ENCODE peak calls at places on chromosomes 13 and 19, in six cellular contexts. One of them, this sample, is unnamed.

GRCh38 chr13:111904166-111904565 is 162.8 kb upstream of the SOX1 start:
- DNase-seq in endothelial cell: no peak
- DNase-seq in type B pancreatic cell: peak; percentile 31
- DNase-seq in heart right ventricle: no peak
- DNase-seq in lower leg skin: peak; percentile 57
- DNase-seq in GM20000: no peak
- DNase-seq in this sample: no peak

GRCh38 chr19:28700176-28700575 is 512.8 kb downstream of the UQCRFS1 start:
- DNase-seq in lower leg skin: no peak
- DNase-seq in heart right ventricle: no peak
- DNase-seq in GM20000: no peak
- DNase-seq in type B pancreatic cell: no peak
- DNase-seq in endothelial cell: no peak
- DNase-seq in this sample: peak; percentile 13

GRCh38 chr13:52851153-52851962 is 2.9 kb upstream of the PCDH8 start:
- DNase-seq in lower leg skin: no peak
- DNase-seq in GM20000: peak; percentile 69
- DNase-seq in type B pancreatic cell: no peak
- DNase-seq in endothelial cell: peak; percentile 46
- DNase-seq in heart right ventricle: peak; percentile 29
- DNase-seq in this sample: no peak

GRCh38 chr19:47006496-47006895 is 13.1 kb upstream of the NPAS1 start:
- DNase-seq in lower leg skin: no peak
- DNase-seq in GM20000: no peak
- DNase-seq in type B pancreatic cell: no peak
- DNase-seq in heart right ventricle: no peak
- DNase-seq in endothelial cell: no peak
- DNase-seq in this sample: no peak

GRCh38 chr13:64753606-64754005 is 2476.5 kb downstream of the PCDH9 start:
- DNase-seq in type B pancreatic cell: no peak
- DNase-seq in GM20000: no peak
- DNase-seq in lower leg skin: no peak
- DNase-seq in endothelial cell: no peak
- DNase-seq in heart right ventricle: no peak
- DNase-seq in this sample: no peak

GRCh38 chr13:114282143-114282685 is 813 bp downstream of the UPF3A start:
- DNase-seq in endothelial cell: peak; percentile 42
- DNase-seq in lower leg skin: peak; percentile 88
- DNase-seq in heart right ventricle: peak; percentile 39
- DNase-seq in GM20000: peak; percentile 85
- DNase-seq in type B pancreatic cell: peak; percentile 74
- DNase-seq in this sample: no peak

GRCh38 chr13:41822560-41822959 is 138.3 kb downstream of the VWA8 start:
- DNase-seq in lower leg skin: no peak
- DNase-seq in heart right ventricle: no peak
- DNase-seq in type B pancreatic cell: no peak
- DNase-seq in endothelial cell: no peak
- DNase-seq in GM20000: no peak
- DNase-seq in this sample: no peak

GRCh38 chr13:43239441-43239840 is 216.1 kb downstream of the DNAJC15 start:
- DNase-seq in heart right ventricle: no peak
- DNase-seq in type B pancreatic cell: no peak
- DNase-seq in lower leg skin: no peak
- DNase-seq in endothelial cell: no peak
- DNase-seq in GM20000: no peak
- DNase-seq in this sample: no peak

GRCh38 chr19:33767898-33768413 is 28.7 kb upstream of the KCTD15 start:
- DNase-seq in type B pancreatic cell: peak; percentile 85
- DNase-seq in lower leg skin: no peak
- DNase-seq in heart right ventricle: no peak
- DNase-seq in GM20000: no peak
- DNase-seq in endothelial cell: peak; percentile 91
- DNase-seq in this sample: no peak

GRCh38 chr13:73958657-73959397 is 175.4 kb downstream of the KLF12 start:
- DNase-seq in heart right ventricle: no peak
- DNase-seq in endothelial cell: no peak
- DNase-seq in GM20000: no peak
- DNase-seq in type B pancreatic cell: no peak
- DNase-seq in lower leg skin: no peak
- DNase-seq in this sample: no peak

GRCh38 chr13:51981355-51981754 is 29.9 kb downstream of the ATP7B start:
- DNase-seq in type B pancreatic cell: no peak
- DNase-seq in GM20000: no peak
- DNase-seq in endothelial cell: no peak
- DNase-seq in lower leg skin: no peak
- DNase-seq in heart right ventricle: no peak
- DNase-seq in this sample: no peak

GRCh38 chr19:49863935-49864320 is 3.4 kb downstream of the PNKP start:
- DNase-seq in GM20000: no peak
- DNase-seq in heart right ventricle: no peak
- DNase-seq in endothelial cell: no peak
- DNase-seq in lower leg skin: no peak
- DNase-seq in type B pancreatic cell: no peak
- DNase-seq in this sample: no peak

GRCh38 chr19:6514926-6515325 is 12.8 kb upstream of the TUBB4A start:
- DNase-seq in GM20000: no peak
- DNase-seq in heart right ventricle: no peak
- DNase-seq in type B pancreatic cell: no peak
- DNase-seq in endothelial cell: no peak
- DNase-seq in lower leg skin: no peak
- DNase-seq in this sample: no peak
- TF ChIP-seq CTCF in GM20000: no peak
- TF ChIP-seq CTCF in heart right ventricle: no peak
- TF ChIP-seq CTCF in type B pancreatic cell: no peak
- TF ChIP-seq CTCF in endothelial cell: no peak
- TF ChIP-seq CTCF in lower leg skin: no peak
- TF ChIP-seq CTCF in this sample: no peak

DNA sequence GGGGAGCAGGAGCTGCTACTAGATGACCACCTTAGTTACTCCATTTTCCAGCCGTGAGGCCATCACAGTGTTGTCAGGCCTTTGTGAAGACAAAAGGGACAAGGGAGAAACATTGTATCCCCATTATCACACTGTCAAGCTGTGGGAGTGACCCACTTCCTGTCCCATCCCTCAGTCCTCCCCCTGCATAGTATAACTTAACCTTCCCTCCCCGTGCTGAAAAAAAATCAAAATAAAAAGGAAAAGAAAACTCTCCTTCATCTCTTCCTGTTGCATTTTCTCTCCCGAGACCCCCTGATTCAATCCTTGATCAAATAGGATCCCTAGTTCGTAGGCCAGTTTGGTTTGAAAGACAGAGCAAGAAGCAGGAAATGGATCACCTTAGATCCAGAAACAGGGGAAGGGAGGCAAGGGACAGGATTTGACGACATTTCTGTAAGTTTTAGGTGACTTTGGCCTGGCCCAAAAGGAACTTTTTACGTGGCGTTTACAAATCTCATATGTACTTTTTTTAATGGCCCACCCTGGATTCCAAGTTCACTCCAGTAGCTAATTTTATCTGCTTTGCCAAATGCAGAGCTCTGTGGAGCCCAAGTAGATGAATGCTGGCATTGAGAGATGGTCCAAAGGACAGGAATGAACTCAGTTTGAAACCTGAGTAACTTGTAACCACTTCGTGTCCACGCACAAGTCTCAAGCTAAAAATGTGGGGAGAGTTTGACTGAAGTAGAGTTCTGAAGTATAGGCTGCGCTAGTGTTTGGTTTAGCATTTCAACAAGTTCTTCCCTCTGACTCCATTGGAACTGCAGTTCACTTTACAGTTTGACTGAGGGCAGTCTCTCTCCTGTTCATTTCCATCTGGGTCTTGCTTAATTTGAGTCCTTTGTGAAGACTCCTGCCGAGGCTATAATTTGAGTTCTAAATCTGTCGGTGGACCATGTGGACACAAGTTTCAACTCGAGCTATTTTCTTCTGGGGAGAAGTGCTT is 16.6 kb upstream of the GATAD2A start:
- DNase-seq in GM20000: no peak
- DNase-seq in endothelial cell: no peak
- DNase-seq in type B pancreatic cell: no peak
- DNase-seq in heart right ventricle: no peak
- DNase-seq in lower leg skin: no peak
- DNase-seq in this sample: no peak
- TF ChIP-seq CTCF in GM20000: no peak
- TF ChIP-seq CTCF in endothelial cell: no peak
- TF ChIP-seq CTCF in type B pancreatic cell: no peak
- TF ChIP-seq CTCF in heart right ventricle: no peak
- TF ChIP-seq CTCF in lower leg skin: no peak
- TF ChIP-seq CTCF in this sample: no peak

GRCh38 chr19:43768273-43769050 is 12.3 kb downstream of the KCNN4 start:
- DNase-seq in lower leg skin: peak; percentile 81
- DNase-seq in GM20000: no peak
- DNase-seq in endothelial cell: no peak
- DNase-seq in heart right ventricle: no peak
- DNase-seq in type B pancreatic cell: no peak
- DNase-seq in this sample: no peak

GRCh38 chr19:43767818-43768217 is 13.0 kb downstream of the KCNN4 start:
- DNase-seq in type B pancreatic cell: no peak
- DNase-seq in endothelial cell: no peak
- DNase-seq in GM20000: no peak
- DNase-seq in heart right ventricle: no peak
- DNase-seq in lower leg skin: no peak
- DNase-seq in this sample: no peak

GRCh38 chr19:43767316-43767715 is 12.6 kb upstream of the SMG9 start:
- DNase-seq in type B pancreatic cell: no peak
- DNase-seq in endothelial cell: no peak
- DNase-seq in heart right ventricle: no peak
- DNase-seq in GM20000: no peak
- DNase-seq in lower leg skin: peak; percentile 82
- DNase-seq in this sample: no peak

GRCh38 chr19:43765109-43765876 is 10.5 kb upstream of the SMG9 start:
- DNase-seq in heart right ventricle: peak; percentile 32
- DNase-seq in endothelial cell: no peak
- DNase-seq in GM20000: peak; percentile 77
- DNase-seq in type B pancreatic cell: no peak
- DNase-seq in lower leg skin: peak; percentile 93
- DNase-seq in this sample: peak; percentile 90

DNA sequence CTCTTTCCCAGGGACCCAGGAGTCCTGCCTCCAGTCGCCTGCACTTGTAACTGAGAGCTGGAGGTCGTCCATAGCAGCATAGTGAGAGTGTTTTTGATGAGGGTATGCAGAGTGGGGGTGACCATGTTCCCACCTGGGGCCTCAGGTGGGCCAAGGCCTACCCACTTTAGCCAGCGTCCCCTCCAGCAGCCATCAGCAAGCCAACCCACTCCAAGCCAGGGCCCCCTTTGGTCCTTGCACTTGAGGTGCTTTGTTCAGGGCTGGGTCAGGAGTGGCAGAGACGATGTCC is 11.9 kb upstream of the SMG9 start:
- DNase-seq in lower leg skin: no peak
- DNase-seq in endothelial cell: no peak
- DNase-seq in type B pancreatic cell: no peak
- DNase-seq in heart right ventricle: no peak
- DNase-seq in GM20000: no peak
- DNase-seq in this sample: no peak
- TF ChIP-seq CTCF in lower leg skin: no peak
- TF ChIP-seq CTCF in endothelial cell: no peak
- TF ChIP-seq CTCF in type B pancreatic cell: no peak
- TF ChIP-seq CTCF in heart right ventricle: no peak
- TF ChIP-seq CTCF in GM20000: no peak
- TF ChIP-seq CTCF in this sample: no peak

DNA sequence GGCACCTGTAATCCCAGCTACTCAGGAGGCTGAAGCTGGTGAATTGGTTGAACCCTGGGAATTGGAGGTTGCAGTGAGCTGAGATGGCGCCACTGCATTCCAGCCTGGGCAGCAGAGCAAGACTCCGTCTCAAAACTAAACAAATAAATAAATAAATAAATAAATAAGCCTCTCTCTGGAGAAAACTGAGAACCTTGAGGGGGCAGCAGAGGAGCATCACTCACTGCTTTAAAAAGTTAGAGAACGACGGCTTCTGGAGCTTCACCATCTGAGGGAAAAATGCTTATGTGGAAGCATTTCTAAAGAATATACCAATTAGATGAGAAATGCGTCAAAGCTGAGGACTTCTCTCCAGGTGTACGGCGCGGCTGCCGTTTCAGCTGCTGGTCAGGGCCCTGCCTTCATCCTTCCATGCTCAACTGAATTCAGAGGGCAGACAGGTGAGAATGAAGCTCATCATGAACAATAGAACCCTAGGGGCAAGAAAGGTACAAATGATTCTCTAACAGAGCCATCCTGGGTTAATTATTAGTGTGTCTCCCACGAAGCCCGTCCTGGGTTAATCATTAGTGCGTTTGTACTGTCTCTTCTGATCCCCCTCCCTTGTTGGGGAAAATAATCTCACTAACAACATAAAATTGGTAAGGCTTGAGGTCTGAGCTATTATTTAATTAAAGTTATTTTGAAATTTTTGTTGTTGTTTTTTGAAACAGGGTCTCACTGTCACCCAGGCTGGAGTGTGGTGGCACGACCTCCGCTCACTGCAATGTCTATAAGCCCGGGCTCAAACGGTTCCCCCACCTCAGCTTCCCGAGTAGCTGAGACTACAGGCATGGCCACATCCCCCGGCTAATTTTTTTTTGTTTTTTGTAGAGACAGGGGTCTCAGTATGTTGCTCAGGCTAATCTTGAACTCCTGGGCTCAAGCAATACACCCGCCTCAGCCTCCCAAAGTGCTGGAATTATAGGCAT is 80.1 kb downstream of the IPO5 start:
- DNase-seq in endothelial cell: peak; percentile 52
- DNase-seq in type B pancreatic cell: no peak
- DNase-seq in heart right ventricle: peak; percentile 38
- DNase-seq in lower leg skin: peak; percentile 25
- DNase-seq in GM20000: no peak
- DNase-seq in this sample: peak; percentile 46
- TF ChIP-seq CTCF in endothelial cell: peak; percentile 37
- TF ChIP-seq CTCF in type B pancreatic cell: peak; percentile 69
- TF ChIP-seq CTCF in heart right ventricle: peak; percentile 55
- TF ChIP-seq CTCF in lower leg skin: no peak
- TF ChIP-seq CTCF in GM20000: no peak
- TF ChIP-seq CTCF in this sample: peak; percentile 66

GRCh38 chr19:54190503-54190941 is 586 bp upstream of the TSEN34 start:
- DNase-seq in heart right ventricle: peak; percentile 100
- DNase-seq in endothelial cell: peak; percentile 99
- DNase-seq in GM20000: peak; percentile 93
- DNase-seq in type B pancreatic cell: peak; percentile 99
- DNase-seq in lower leg skin: peak; percentile 100
- DNase-seq in this sample: peak; percentile 97

GRCh38 chr19:54190942-54191670 is at the start of gene TSEN34:
- DNase-seq in heart right ventricle: no peak
- DNase-seq in lower leg skin: peak; percentile 92
- DNase-seq in GM20000: peak; percentile 89
- DNase-seq in type B pancreatic cell: peak; percentile 93
- DNase-seq in endothelial cell: peak; percentile 87
- DNase-seq in this sample: no peak

GRCh38 chr19:54188224-54188871 is 1.0 kb downstream of the MBOAT7 start:
- DNase-seq in endothelial cell: no peak
- DNase-seq in heart right ventricle: no peak
- DNase-seq in type B pancreatic cell: no peak
- DNase-seq in GM20000: no peak
- DNase-seq in lower leg skin: no peak
- DNase-seq in this sample: no peak

GRCh38 chr19:54189668-54190502 is 505 bp upstream of the MBOAT7 start:
- DNase-seq in GM20000: peak; percentile 98
- DNase-seq in type B pancreatic cell: peak; percentile 99
- DNase-seq in endothelial cell: peak; percentile 100
- DNase-seq in lower leg skin: peak; percentile 100
- DNase-seq in heart right ventricle: peak; percentile 100
- DNase-seq in this sample: peak; percentile 100

GRCh38 chr19:54189020-54189667 is at the start of gene MBOAT7:
- DNase-seq in endothelial cell: no peak
- DNase-seq in GM20000: peak; percentile 92
- DNase-seq in type B pancreatic cell: no peak
- DNase-seq in heart right ventricle: no peak
- DNase-seq in lower leg skin: no peak
- DNase-seq in this sample: no peak
- TF ChIP-seq CTCF in endothelial cell: no peak
- TF ChIP-seq CTCF in GM20000: peak; percentile 59
- TF ChIP-seq CTCF in type B pancreatic cell: peak; percentile 44
- TF ChIP-seq CTCF in heart right ventricle: peak; percentile 61
- TF ChIP-seq CTCF in lower leg skin: no peak
- TF ChIP-seq CTCF in this sample: no peak

This sample was measured in AG09309.